ENCODE peak calls at places on chromosomes 1 and 21, in four cellular contexts. X is activated naive CD4-positive, alpha-beta T cell treated with anti-CD3 and anti-CD28 coated beads, Interleukin-2, amount 10 ng/mL, durations not matched to agents 7 days and 5 days; M is globus pallidus; C is activated CD4-positive, alpha-beta T cell treated with anti-CD3 and anti-CD28 coated beads, Interleukin-2, amount 50 U/mL, for 1 hour. W is an unnamed sample.

GRCh38 chr1:62337535-62337784 is 18.2 kb upstream of the KANK4 start:
- DNase-seq in X (no peak), M (no peak), C (no peak), W (no peak)

GRCh38 chr1:92858564-92859399 is 26.9 kb downstream of the RPL5 start:
- DNase-seq in X (peak), M (peak), C (peak), W (peak)

GRCh38 chr1:54256756-54257155 is 56.8 kb downstream of the MRPL37 start:
- DNase-seq in X (no peak), M (no peak), C (no peak), W (no peak)

GRCh38 chr1:9404117-9404516 is 111.4 kb downstream of the SPSB1 start:
- DNase-seq in X (no peak), M (no peak), C (no peak), W (no peak)

GRCh38 chr1:119084651-119085262 is 55.7 kb downstream of the WARS2 start:
- DNase-seq in X (no peak), M (no peak), C (no peak), W (no peak)

GRCh38 chr1:119982006-119982405 is 85.7 kb upstream of the ADAM30 start:
- DNase-seq in X (no peak), M (no peak), C (no peak), W (no peak)

GRCh38 chr1:192559115-192560006 is 16.2 kb upstream of the RGS1 start:
- DNase-seq in X (no peak), M (no peak), C (no peak), W (no peak)

GRCh38 chr1:26191739-26192138 is 1.3 kb downstream of the CATSPER4 start:
- DNase-seq in X (peak), M (no peak), C (no peak), W (peak)

GRCh38 chr1:93730621-93731020 is 49.0 kb upstream of the BCAR3 start:
- DNase-seq in X (no peak), M (no peak), C (no peak), W (no peak)

GRCh38 chr1:204206121-204206520 is 7.7 kb downstream of the GOLT1A start:
- DNase-seq in X (no peak), M (no peak), C (no peak), W (no peak)

GRCh38 chr1:60281360-60281932 is 207.9 kb upstream of the C1orf87 start:
- DNase-seq in X (peak), M (peak), C (no peak), W (peak)

GRCh38 chr1:167430134-167430848 is 88.0 kb downstream of the CD247 start:
- DNase-seq in X (no peak), M (no peak), C (no peak), W (no peak)

GRCh38 chr21:41786521-41786987 is 19.7 kb upstream of the RIPK4 start:
- DNase-seq in X (no peak), M (no peak), C (no peak), W (no peak)

GRCh38 chr1:6832789-6833188 is 47.5 kb downstream of the CAMTA1 start:
- DNase-seq in X (no peak), M (no peak), C (no peak), W (no peak)

GRCh38 chr1:23362218-23362713 is 7.4 kb downstream of the ZNF436 start:
- DNase-seq in X (no peak), M (no peak), C (no peak), W (no peak)

GRCh38 chr1:27622828-27623227 is 12.2 kb downstream of the FGR start:
- DNase-seq in X (no peak), M (no peak), C (no peak), W (no peak)

GRCh38 chr1:65200411-65200810 is 52.4 kb downstream of the AK4 start:
- DNase-seq in X (no peak), M (no peak), C (no peak), W (no peak)

GRCh38 chr1:2528966-2529750 is 905 bp downstream of the HES5 start:
- DNase-seq in X (peak), M (no peak), C (peak), W (no peak)

GRCh38 chr1:13589403-13589802 is 5.8 kb downstream of the PDPN start:
- DNase-seq in X (no peak), M (no peak), C (no peak), W (no peak)

GRCh38 chr1:205601209-205601608 is 30.6 kb downstream of the ELK4 start:
- DNase-seq in X (no peak), M (no peak), C (no peak), W (no peak)

GRCh38 chr1:22489823-22490222 is 38.2 kb downstream of the ZBTB40 start:
- DNase-seq in X (no peak), M (no peak), C (no peak), W (no peak)

GRCh38 chr1:92424376-92424775 is 62.3 kb downstream of the GFI1 start:
- DNase-seq in X (no peak), M (no peak), C (no peak), W (no peak)

GRCh38 chr1:24639881-24640280 is 3.2 kb upstream of the SRRM1 start:
- DNase-seq in X (no peak), M (peak), C (no peak), W (no peak)

GRCh38 chr1:199218065-199218464 is 579.2 kb downstream of the PTPRC start:
- DNase-seq in X (no peak), M (no peak), C (no peak), W (peak)

GRCh38 chr1:116570358-116571214 is at the start of gene CD58:
- DNase-seq in X (peak), M (peak), C (peak), W (peak)

GRCh38 chr1:158552296-158552695 is 1.9 kb downstream of the OR6Y1 start:
- DNase-seq in X (no peak), M (no peak), C (no peak), W (no peak)

GRCh38 chr1:119448112-119448511 is 33.2 kb downstream of the HSD3B2 start:
- DNase-seq in X (no peak), M (no peak), C (no peak), W (no peak)

GRCh38 chr1:208047975-208048374 is 137.1 kb upstream of the CD34 start:
- DNase-seq in X (no peak), M (no peak), C (no peak), W (no peak)

GRCh38 chr1:24989082-24989481 is 59.0 kb upstream of the RUNX3 start:
- DNase-seq in X (peak), M (no peak), C (no peak), W (no peak)

GRCh38 chr21:32463889-32464300 is 51.4 kb downstream of the EVA1C start:
- DNase-seq in X (no peak), M (no peak), C (no peak), W (no peak)

GRCh38 chr1:245585252-245585959 is 430.6 kb downstream of the KIF26B start:
- DNase-seq in X (no peak), M (no peak), C (no peak), W (no peak)